ENCODE peak calls at places on chromosomes 4 and X, in four cellular contexts. One of them, this sample, is unnamed.

GRCh38 chr4:169416461-169416860 is 145.7 kb upstream of the SH3RF1 start:
- DNase-seq in breast epithelium: no peak
- DNase-seq in upper lobe of right lung: no peak
- DNase-seq in mesenchymal stem cell: no peak
- DNase-seq in this sample: no peak

GRCh38 chr4:58611012-58611411 is 1500.8 kb upstream of the IGFBP7 start:
- DNase-seq in breast epithelium: no peak
- DNase-seq in upper lobe of right lung: no peak
- DNase-seq in mesenchymal stem cell: no peak
- DNase-seq in this sample: no peak

GRCh38 chr4:158195297-158195696 is 15.0 kb upstream of the TMEM144 start:
- DNase-seq in breast epithelium: no peak
- DNase-seq in upper lobe of right lung: no peak
- DNase-seq in mesenchymal stem cell: no peak
- DNase-seq in this sample: no peak

GRCh38 chrX:38768079-38768478 is 33.2 kb upstream of the MID1IP1 start:
- DNase-seq in breast epithelium: no peak
- DNase-seq in upper lobe of right lung: no peak
- DNase-seq in mesenchymal stem cell: peak
- DNase-seq in this sample: no peak

GRCh38 chr4:25884040-25884788 is 21.4 kb upstream of the SEL1L3 start:
- DNase-seq in breast epithelium: no peak
- DNase-seq in upper lobe of right lung: no peak
- DNase-seq in mesenchymal stem cell: peak
- DNase-seq in this sample: no peak

GRCh38 chr4:168480991-168481588 is 798 bp upstream of the DDX60L start:
- DNase-seq in breast epithelium: no peak
- DNase-seq in upper lobe of right lung: no peak
- DNase-seq in mesenchymal stem cell: peak
- DNase-seq in this sample: peak

GRCh38 chr4:142883433-142883832 is 37.3 kb upstream of the INPP4B start:
- DNase-seq in breast epithelium: no peak
- DNase-seq in upper lobe of right lung: no peak
- DNase-seq in mesenchymal stem cell: peak
- DNase-seq in this sample: no peak

GRCh38 chrX:113804293-113804692 is 779.6 kb upstream of the HTR2C start:
- DNase-seq in breast epithelium: no peak
- DNase-seq in upper lobe of right lung: no peak
- DNase-seq in mesenchymal stem cell: no peak
- DNase-seq in this sample: no peak

GRCh38 chr4:98261291-98262271 is at the start of gene RAP1GDS1:
- DNase-seq in breast epithelium: peak
- DNase-seq in upper lobe of right lung: peak
- DNase-seq in mesenchymal stem cell: peak
- DNase-seq in this sample: peak

GRCh38 chrX:20606831-20607230 is 340.1 kb upstream of the RPS6KA3 start:
- DNase-seq in breast epithelium: no peak
- DNase-seq in upper lobe of right lung: no peak
- DNase-seq in mesenchymal stem cell: no peak
- DNase-seq in this sample: no peak

GRCh38 chr4:183286590-183287308 is 33.3 kb downstream of the CLDN22 start:
- DNase-seq in breast epithelium: no peak
- DNase-seq in upper lobe of right lung: no peak
- DNase-seq in mesenchymal stem cell: no peak
- DNase-seq in this sample: no peak

GRCh38 chr4:176729489-176729888 is 63.2 kb downstream of the VEGFC start:
- DNase-seq in breast epithelium: no peak
- DNase-seq in upper lobe of right lung: no peak
- DNase-seq in mesenchymal stem cell: no peak
- DNase-seq in this sample: no peak

GRCh38 chr4:124343711-124344110 is 368.8 kb downstream of the ANKRD50 start:
- DNase-seq in breast epithelium: no peak
- DNase-seq in upper lobe of right lung: no peak
- DNase-seq in mesenchymal stem cell: no peak
- DNase-seq in this sample: no peak

GRCh38 chr4:9987749-9988346 is 33.4 kb downstream of the SLC2A9 start:
- DNase-seq in breast epithelium: no peak
- DNase-seq in upper lobe of right lung: no peak
- DNase-seq in mesenchymal stem cell: no peak
- DNase-seq in this sample: no peak

GRCh38 chrX:140425712-140426395 is 79.0 kb downstream of the SOX3 start:
- DNase-seq in breast epithelium: no peak
- DNase-seq in upper lobe of right lung: no peak
- DNase-seq in mesenchymal stem cell: no peak
- DNase-seq in this sample: no peak

GRCh38 chr4:109385260-109385659 is 48.4 kb upstream of the SEC24B start:
- DNase-seq in breast epithelium: no peak
- DNase-seq in upper lobe of right lung: no peak
- DNase-seq in mesenchymal stem cell: no peak
- DNase-seq in this sample: no peak

GRCh38 chr4:151788021-151788420 is 27.2 kb upstream of the GATB start:
- DNase-seq in breast epithelium: no peak
- DNase-seq in upper lobe of right lung: no peak
- DNase-seq in mesenchymal stem cell: no peak
- DNase-seq in this sample: no peak

GRCh38 chrX:107654778-107655761 is 26.8 kb downstream of the PRPS1 start:
- DNase-seq in breast epithelium: no peak
- DNase-seq in upper lobe of right lung: peak
- DNase-seq in mesenchymal stem cell: peak
- DNase-seq in this sample: peak

GRCh38 chrX:154012336-154012991 is 7.2 kb downstream of the IRAK1 start:
- DNase-seq in breast epithelium: peak
- DNase-seq in upper lobe of right lung: peak
- DNase-seq in mesenchymal stem cell: no peak
- DNase-seq in this sample: no peak

GRCh38 chrX:108198420-108198819 is 106.8 kb downstream of the ATG4A start:
- DNase-seq in breast epithelium: no peak
- DNase-seq in upper lobe of right lung: no peak
- DNase-seq in mesenchymal stem cell: peak
- DNase-seq in this sample: no peak

GRCh38 chrX:39450578-39450977 is 647.2 kb downstream of the BCOR start:
- DNase-seq in breast epithelium: no peak
- DNase-seq in upper lobe of right lung: no peak
- DNase-seq in mesenchymal stem cell: no peak
- DNase-seq in this sample: peak

GRCh38 chr4:7511509-7511908 is 76.8 kb upstream of the PSAPL1 start:
- DNase-seq in breast epithelium: no peak
- DNase-seq in upper lobe of right lung: no peak
- DNase-seq in mesenchymal stem cell: no peak
- DNase-seq in this sample: no peak

GRCh38 chrX:15853586-15854079 is 980 bp downstream of the AP1S2 start:
- DNase-seq in breast epithelium: no peak
- DNase-seq in upper lobe of right lung: no peak
- DNase-seq in mesenchymal stem cell: peak
- DNase-seq in this sample: no peak

GRCh38 chr4:146243141-146243882 is 29.0 kb downstream of the REELD1 start:
- DNase-seq in breast epithelium: no peak
- DNase-seq in upper lobe of right lung: peak
- DNase-seq in mesenchymal stem cell: no peak
- DNase-seq in this sample: peak